ENCODE peak calls at places on chromosomes 12 and 14, in six cellular contexts. One of them, this sample, is unnamed.

GRCh38 chr14:22882064-22882463 is 958 bp upstream of the REM2 start:
- DNase-seq in right atrium auricular region: no peak
- DNase-seq in nephron progenitor cell: no peak
- DNase-seq in RWPE1: no peak
- DNase-seq in uterus: no peak
- DNase-seq in endothelial cell: no peak
- DNase-seq in this sample: no peak

GRCh38 chr14:94952097-94952496 is 182.2 kb upstream of the GSC start:
- DNase-seq in endothelial cell: no peak
- DNase-seq in nephron progenitor cell: no peak
- DNase-seq in RWPE1: no peak
- DNase-seq in right atrium auricular region: no peak
- DNase-seq in uterus: no peak
- DNase-seq in this sample: no peak

GRCh38 chr12:123091230-123091629 is 59.7 kb downstream of the PITPNM2 start:
- DNase-seq in endothelial cell: no peak
- DNase-seq in right atrium auricular region: no peak
- DNase-seq in nephron progenitor cell: no peak
- DNase-seq in RWPE1: no peak
- DNase-seq in uterus: no peak
- DNase-seq in this sample: no peak

GRCh38 chr12:123502163-123502562 is 31.4 kb downstream of the RILPL1 start:
- DNase-seq in uterus: no peak
- DNase-seq in RWPE1: no peak
- DNase-seq in endothelial cell: no peak
- DNase-seq in nephron progenitor cell: no peak
- DNase-seq in right atrium auricular region: no peak
- DNase-seq in this sample: no peak

GRCh38 chr12:51449569-51450246 is 25.1 kb downstream of the SLC4A8 start:
- DNase-seq in uterus: no peak
- DNase-seq in endothelial cell: no peak
- DNase-seq in RWPE1: no peak
- DNase-seq in nephron progenitor cell: no peak
- DNase-seq in right atrium auricular region: no peak
- DNase-seq in this sample: no peak

GRCh38 chr12:111443586-111443985 is 37.9 kb downstream of the SH2B3 start:
- DNase-seq in uterus: no peak
- DNase-seq in RWPE1: no peak
- DNase-seq in nephron progenitor cell: no peak
- DNase-seq in endothelial cell: no peak
- DNase-seq in right atrium auricular region: peak
- DNase-seq in this sample: peak

GRCh38 chr12:728781-729180 is 23.6 kb upstream of the WNK1 start:
- DNase-seq in endothelial cell: no peak
- DNase-seq in nephron progenitor cell: no peak
- DNase-seq in uterus: no peak
- DNase-seq in RWPE1: no peak
- DNase-seq in right atrium auricular region: no peak
- DNase-seq in this sample: no peak

GRCh38 chr14:54098536-54098935 is 141.9 kb upstream of the BMP4 start:
- DNase-seq in RWPE1: no peak
- DNase-seq in nephron progenitor cell: no peak
- DNase-seq in uterus: no peak
- DNase-seq in right atrium auricular region: no peak
- DNase-seq in endothelial cell: no peak
- DNase-seq in this sample: no peak

GRCh38 chr12:110109037-110109836 is 14.9 kb upstream of the IFT81 start:
- DNase-seq in nephron progenitor cell: peak
- DNase-seq in endothelial cell: no peak
- DNase-seq in uterus: peak
- DNase-seq in RWPE1: peak
- DNase-seq in right atrium auricular region: peak
- DNase-seq in this sample: peak

GRCh38 chr12:47942327-47943230 is 20.8 kb upstream of the TMEM106C start:
- DNase-seq in uterus: no peak
- DNase-seq in endothelial cell: peak
- DNase-seq in RWPE1: no peak
- DNase-seq in right atrium auricular region: no peak
- DNase-seq in nephron progenitor cell: peak
- DNase-seq in this sample: peak

GRCh38 chr14:27536748-27537147 is 938.9 kb upstream of the NOVA1 start:
- DNase-seq in nephron progenitor cell: no peak
- DNase-seq in uterus: no peak
- DNase-seq in right atrium auricular region: no peak
- DNase-seq in RWPE1: no peak
- DNase-seq in endothelial cell: no peak
- DNase-seq in this sample: no peak

GRCh38 chr12:20808521-20808920 is 2.0 kb upstream of the SLCO1B3 start:
- DNase-seq in right atrium auricular region: no peak
- DNase-seq in endothelial cell: no peak
- DNase-seq in nephron progenitor cell: no peak
- DNase-seq in uterus: no peak
- DNase-seq in RWPE1: no peak
- DNase-seq in this sample: no peak

GRCh38 chr12:31315089-31315725 is 10.7 kb downstream of the SINHCAF start:
- DNase-seq in right atrium auricular region: no peak
- DNase-seq in RWPE1: no peak
- DNase-seq in endothelial cell: no peak
- DNase-seq in nephron progenitor cell: no peak
- DNase-seq in uterus: no peak
- DNase-seq in this sample: no peak

GRCh38 chr12:110058875-110059615 is 10.7 kb upstream of the C12orf76 start:
- DNase-seq in uterus: no peak
- DNase-seq in right atrium auricular region: no peak
- DNase-seq in RWPE1: no peak
- DNase-seq in nephron progenitor cell: no peak
- DNase-seq in endothelial cell: no peak
- DNase-seq in this sample: no peak

GRCh38 chr12:117470804-117471203 is 109.4 kb upstream of the NOS1 start:
- DNase-seq in right atrium auricular region: no peak
- DNase-seq in uterus: no peak
- DNase-seq in RWPE1: no peak
- DNase-seq in nephron progenitor cell: no peak
- DNase-seq in endothelial cell: no peak
- DNase-seq in this sample: peak

GRCh38 chr14:93879362-93879983 is 47.7 kb upstream of the FAM181A start:
- DNase-seq in endothelial cell: no peak
- DNase-seq in uterus: no peak
- DNase-seq in RWPE1: no peak
- DNase-seq in nephron progenitor cell: no peak
- DNase-seq in right atrium auricular region: no peak
- DNase-seq in this sample: no peak

GRCh38 chr14:30034049-30034635 is 106.5 kb upstream of the PRKD1 start:
- DNase-seq in uterus: no peak
- DNase-seq in right atrium auricular region: no peak
- DNase-seq in endothelial cell: no peak
- DNase-seq in RWPE1: no peak
- DNase-seq in nephron progenitor cell: no peak
- DNase-seq in this sample: peak

GRCh38 chr14:94102768-94103482 is 7.6 kb upstream of the IFI27 start:
- DNase-seq in endothelial cell: no peak
- DNase-seq in right atrium auricular region: no peak
- DNase-seq in RWPE1: no peak
- DNase-seq in uterus: no peak
- DNase-seq in nephron progenitor cell: no peak
- DNase-seq in this sample: peak

GRCh38 chr12:6534914-6535696 is 788 bp downstream of the GAPDH start:
- DNase-seq in right atrium auricular region: peak
- DNase-seq in uterus: peak
- DNase-seq in endothelial cell: peak
- DNase-seq in RWPE1: peak
- DNase-seq in nephron progenitor cell: peak
- DNase-seq in this sample: peak

GRCh38 chr12:44874981-44875416 is 1.1 kb downstream of the NELL2 start:
- DNase-seq in uterus: no peak
- DNase-seq in right atrium auricular region: no peak
- DNase-seq in RWPE1: no peak
- DNase-seq in endothelial cell: peak
- DNase-seq in nephron progenitor cell: peak
- DNase-seq in this sample: peak

GRCh38 chr12:53538209-53538689 is 31.0 kb upstream of the NPFF start:
- DNase-seq in endothelial cell: no peak
- DNase-seq in uterus: no peak
- DNase-seq in nephron progenitor cell: no peak
- DNase-seq in RWPE1: no peak
- DNase-seq in right atrium auricular region: no peak
- DNase-seq in this sample: peak

GRCh38 chr14:76294876-76295275 is 81.1 kb upstream of the ESRRB start:
- DNase-seq in right atrium auricular region: peak
- DNase-seq in endothelial cell: no peak
- DNase-seq in uterus: no peak
- DNase-seq in RWPE1: no peak
- DNase-seq in nephron progenitor cell: no peak
- DNase-seq in this sample: peak

GRCh38 chr12:96077081-96077480 is 41.7 kb upstream of the LTA4H start:
- DNase-seq in right atrium auricular region: no peak
- DNase-seq in endothelial cell: no peak
- DNase-seq in RWPE1: no peak
- DNase-seq in uterus: no peak
- DNase-seq in nephron progenitor cell: no peak
- DNase-seq in this sample: peak

DNA sequence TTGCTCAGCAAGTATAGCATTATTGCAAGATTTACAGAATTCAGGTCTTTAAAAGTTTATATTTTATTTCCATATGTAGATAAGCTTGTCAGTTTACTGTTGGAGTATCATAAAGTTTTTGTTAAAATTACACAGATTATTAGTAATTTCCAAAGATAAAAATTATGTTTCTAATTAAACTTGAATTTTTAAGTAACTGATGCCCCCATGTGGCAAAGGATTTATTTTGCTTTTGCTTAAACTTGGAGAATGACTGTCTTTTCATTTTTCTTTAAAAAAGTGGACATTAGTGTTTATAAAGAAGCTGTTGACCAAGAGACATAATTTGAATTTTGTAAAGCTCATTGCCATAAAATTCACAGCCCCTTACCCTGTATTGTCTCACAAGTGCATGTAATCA is 45.8 kb downstream of the ETNK1 start:
- DNase-seq in uterus: no peak
- DNase-seq in endothelial cell: no peak
- DNase-seq in nephron progenitor cell: no peak
- DNase-seq in RWPE1: no peak
- DNase-seq in right atrium auricular region: no peak
- DNase-seq in this sample: no peak
- TF ChIP-seq CTCF in uterus: no peak
- TF ChIP-seq CTCF in endothelial cell: no peak
- TF ChIP-seq CTCF in nephron progenitor cell: no peak
- TF ChIP-seq CTCF in RWPE1: peak
- TF ChIP-seq CTCF in right atrium auricular region: no peak
- TF ChIP-seq CTCF in this sample: peak

GRCh38 chr12:93368766-93369165 is 9.0 kb upstream of the NUDT4 start:
- DNase-seq in right atrium auricular region: no peak
- DNase-seq in nephron progenitor cell: no peak
- DNase-seq in uterus: no peak
- DNase-seq in RWPE1: no peak
- DNase-seq in endothelial cell: no peak
- DNase-seq in this sample: no peak
- TF ChIP-seq CTCF in right atrium auricular region: no peak
- TF ChIP-seq CTCF in nephron progenitor cell: no peak
- TF ChIP-seq CTCF in uterus: no peak
- TF ChIP-seq CTCF in RWPE1: no peak
- TF ChIP-seq CTCF in endothelial cell: no peak
- TF ChIP-seq CTCF in this sample: no peak

DNA sequence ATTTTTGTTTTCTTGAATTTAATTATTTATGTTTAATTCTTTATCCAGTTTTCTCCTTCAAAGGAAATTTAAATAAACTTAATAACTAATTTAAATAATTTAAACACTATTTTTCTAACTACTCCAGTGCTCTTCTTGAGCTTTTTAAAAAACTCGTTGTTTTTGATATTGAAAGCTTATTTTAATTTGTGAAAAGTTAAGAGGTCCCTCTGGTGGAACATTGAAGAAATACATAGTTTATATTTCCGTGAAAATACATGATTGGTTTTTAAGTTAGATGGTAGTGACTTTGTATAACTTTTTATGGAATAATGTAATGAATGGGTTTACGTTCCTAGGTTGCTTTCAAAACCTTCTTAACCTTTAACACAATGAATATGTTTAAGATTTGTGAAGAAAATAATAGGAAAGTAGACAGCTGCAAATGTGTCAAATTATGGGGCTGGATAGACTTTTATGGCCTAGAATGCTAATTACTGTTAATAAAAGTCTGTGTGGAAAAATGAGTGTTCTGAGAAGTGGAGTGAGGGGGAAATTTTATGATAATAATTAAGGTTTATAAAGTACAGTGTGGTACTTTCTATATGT is 45.9 kb upstream of the MSRB3 start:
- DNase-seq in RWPE1: peak
- DNase-seq in uterus: no peak
- DNase-seq in endothelial cell: no peak
- DNase-seq in nephron progenitor cell: no peak
- DNase-seq in right atrium auricular region: no peak
- DNase-seq in this sample: no peak
- TF ChIP-seq CTCF in RWPE1: peak
- TF ChIP-seq CTCF in uterus: no peak
- TF ChIP-seq CTCF in endothelial cell: peak
- TF ChIP-seq CTCF in nephron progenitor cell: peak
- TF ChIP-seq CTCF in right atrium auricular region: peak
- TF ChIP-seq CTCF in this sample: peak

GRCh38 chr14:66496911-66497310 is 10.7 kb downstream of the CCDC196 start:
- DNase-seq in RWPE1: no peak
- DNase-seq in uterus: no peak
- DNase-seq in endothelial cell: no peak
- DNase-seq in nephron progenitor cell: no peak
- DNase-seq in right atrium auricular region: no peak
- DNase-seq in this sample: no peak

GRCh38 chr14:66490143-66491111 is 4.3 kb downstream of the CCDC196 start:
- DNase-seq in nephron progenitor cell: no peak
- DNase-seq in RWPE1: no peak
- DNase-seq in uterus: no peak
- DNase-seq in endothelial cell: no peak
- DNase-seq in right atrium auricular region: no peak
- DNase-seq in this sample: no peak

GRCh38 chr14:66493750-66494149 is 7.6 kb downstream of the CCDC196 start:
- DNase-seq in right atrium auricular region: no peak
- DNase-seq in uterus: no peak
- DNase-seq in RWPE1: no peak
- DNase-seq in nephron progenitor cell: no peak
- DNase-seq in endothelial cell: no peak
- DNase-seq in this sample: no peak

GRCh38 chr14:66496188-66496807 is 10.1 kb downstream of the CCDC196 start:
- DNase-seq in endothelial cell: no peak
- DNase-seq in right atrium auricular region: no peak
- DNase-seq in nephron progenitor cell: no peak
- DNase-seq in RWPE1: no peak
- DNase-seq in uterus: no peak
- DNase-seq in this sample: no peak

GRCh38 chr14:66495214-66496098 is 9.3 kb downstream of the CCDC196 start:
- DNase-seq in nephron progenitor cell: peak
- DNase-seq in uterus: peak
- DNase-seq in RWPE1: peak
- DNase-seq in right atrium auricular region: peak
- DNase-seq in endothelial cell: peak
- DNase-seq in this sample: peak
- TF ChIP-seq CTCF in nephron progenitor cell: peak
- TF ChIP-seq CTCF in uterus: peak
- TF ChIP-seq CTCF in RWPE1: peak
- TF ChIP-seq CTCF in right atrium auricular region: peak
- TF ChIP-seq CTCF in endothelial cell: peak
- TF ChIP-seq CTCF in this sample: peak

This sample was measured in endodermal cell.